ENCODE peak calls at places on chromosomes 13 and 19, in seven cellular contexts. Q, U, G, K, P, I and E are unnamed samples.

GRCh38 chr19:8517551-8518442 is 3.8 kb upstream of the ZNF414 start:
- DNase-seq in G (no peak), U (no peak), Q (no peak), P (no peak), I (no peak), K (no peak), E (no peak)

GRCh38 chr19:44879309-44880065 is 11.6 kb upstream of the TOMM40 start:
- DNase-seq in Q (no peak), K (no peak), I (no peak), U (no peak), G (no peak), P (no peak), E (no peak)

GRCh38 chr19:45632468-45633196 is 6.6 kb downstream of the EML2 start:
- DNase-seq in U (peak; percentile 99), I (no peak), P (no peak), K (peak; percentile 80), Q (peak; percentile 96), G (peak; percentile 98), E (peak; percentile 80)

GRCh38 chr13:113722921-113723320 is 36.1 kb upstream of the TMEM255B start:
- DNase-seq in U (no peak), Q (no peak), P (no peak), K (no peak), G (no peak), I (no peak), E (no peak)

GRCh38 chr19:47389150-47389556 is 30.2 kb downstream of the MEIS3 start:
- DNase-seq in G (no peak), U (no peak), P (no peak), Q (no peak), K (no peak), I (peak; percentile 11), E (no peak)

GRCh38 chr13:40599722-40600121 is 66.7 kb downstream of the FOXO1 start:
- DNase-seq in P (no peak), K (no peak), Q (no peak), U (no peak), G (no peak), I (no peak), E (no peak)

GRCh38 chr19:4043966-4044365 is 22.7 kb downstream of the ZBTB7A start:
- DNase-seq in P (no peak), K (no peak), U (no peak), Q (no peak), G (no peak), I (no peak), E (no peak)

GRCh38 chr13:42747399-42747873 is 33.9 kb upstream of the FAM216B start:
- DNase-seq in K (peak; percentile 61), Q (no peak), U (no peak), G (no peak), P (no peak), I (no peak), E (no peak)

GRCh38 chr19:50357178-50358100 is 8.0 kb downstream of the NAPSA start:
- DNase-seq in U (peak; percentile 95), P (peak; percentile 46), K (peak; percentile 72), G (peak; percentile 75), I (peak; percentile 52), Q (peak; percentile 70), E (no peak)

GRCh38 chr19:5775668-5776309 is 8.8 kb downstream of the PRR22 start:
- DNase-seq in P (no peak), K (no peak), U (no peak), I (no peak), Q (no peak), G (no peak), E (no peak)

GRCh38 chr13:28526876-28527275 is 31.9 kb upstream of the FLT1 start:
- DNase-seq in Q (no peak), I (no peak), K (no peak), P (no peak), U (no peak), G (no peak), E (no peak)

GRCh38 chr19:11127905-11128304 is 27.7 kb downstream of the SPC24 start:
- DNase-seq in P (no peak), Q (no peak), K (no peak), G (no peak), I (no peak), U (no peak), E (no peak)

GRCh38 chr19:1365964-1366695 is 17.6 kb upstream of the NDUFS7 start:
- DNase-seq in U (no peak), I (no peak), Q (no peak), P (no peak), K (no peak), G (no peak), E (no peak)

GRCh38 chr13:26619321-26619720 is 61.8 kb downstream of the WASF3 start:
- DNase-seq in K (no peak), I (no peak), G (no peak), P (no peak), U (no peak), Q (no peak), E (no peak)

DNA sequence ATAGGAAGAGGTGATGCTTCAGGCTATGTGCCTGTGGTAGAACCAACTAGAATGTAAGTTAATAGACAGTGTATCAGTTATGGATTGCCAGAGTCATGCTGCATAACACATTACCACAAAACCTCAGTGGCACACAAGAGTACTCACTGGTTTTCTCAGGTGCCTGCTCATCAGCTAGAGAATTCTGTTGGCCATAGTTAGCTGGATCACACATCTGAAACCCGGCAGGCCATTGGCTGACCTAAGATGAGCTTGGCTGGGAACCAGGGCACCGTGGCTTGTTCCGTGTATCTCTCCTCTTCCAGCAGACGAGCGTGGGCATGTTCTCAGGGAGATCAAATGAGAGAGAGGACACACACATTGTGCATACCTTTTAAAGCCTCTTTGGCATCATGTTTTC is 76.7 kb downstream of the TEX26 start:
- DNase-seq in P (no peak), K (no peak), I (no peak), Q (no peak), U (no peak), G (no peak), E (no peak)
- TF ChIP-seq MAX in P (no peak), K (no peak), I (no peak), Q (no peak), U (no peak), G (no peak), E (no peak)

GRCh38 chr19:29337029-29337428 is 124.1 kb upstream of the UQCRFS1 start:
- DNase-seq in G (no peak), K (no peak), I (no peak), U (no peak), Q (no peak), P (no peak), E (no peak)
- H3K9ac ChIP-seq in G (no peak overlapping the region), K (no peak overlapping the region), I (no peak overlapping the region), U (no peak overlapping the region), Q (no peak overlapping the region), P (no peak overlapping the region), E (no peak overlapping the region)

DNA sequence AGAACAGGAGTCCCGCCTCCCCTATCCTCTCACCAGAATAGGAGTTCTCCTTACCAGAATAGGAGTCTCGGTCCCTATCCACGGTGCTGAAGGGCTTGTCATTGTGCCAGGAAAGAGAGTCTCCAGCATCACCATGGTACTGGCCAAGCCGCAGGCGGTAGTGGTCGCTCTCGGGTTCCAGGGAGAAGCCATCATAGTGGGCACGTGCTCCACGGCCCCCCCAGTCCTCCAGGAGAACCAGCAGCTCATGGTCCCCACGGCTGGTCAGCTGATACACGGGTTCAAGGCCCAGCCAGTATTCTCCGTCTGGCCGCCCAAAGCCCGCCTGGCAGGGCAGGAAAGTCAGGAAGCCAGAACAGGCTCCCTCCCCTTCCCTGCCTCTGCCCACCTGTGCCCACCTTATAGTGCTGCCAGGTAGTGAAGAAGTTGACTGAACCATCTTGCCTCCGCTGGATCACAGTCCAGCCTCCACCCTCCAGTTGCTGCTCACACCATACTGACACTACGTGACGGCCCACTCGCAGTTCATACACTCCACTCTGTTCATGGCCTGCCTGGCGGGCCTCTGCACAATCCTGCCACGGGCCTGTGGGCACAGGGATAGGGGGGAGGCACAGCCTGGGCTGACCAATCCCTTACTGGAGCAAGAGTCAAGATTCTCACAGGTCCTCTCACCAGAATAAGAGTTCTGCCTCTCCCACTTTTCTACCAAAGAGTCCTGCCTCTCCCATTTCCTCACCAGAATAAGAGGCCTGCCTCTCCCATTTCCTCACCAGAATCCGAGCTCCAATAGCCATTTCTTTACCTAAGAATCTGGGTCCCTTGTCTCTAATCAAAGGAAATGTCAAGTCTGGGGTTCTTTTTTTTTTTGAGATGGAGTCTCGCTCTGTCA is 7.4 kb downstream of the SHFL start:
- DNase-seq in I (no peak), G (peak; percentile 48), K (no peak), Q (no peak), U (no peak), P (no peak), E (no peak)
- TF ChIP-seq MAX in I (no peak), G (peak; percentile 32), K (no peak), Q (no peak), U (no peak), P (no peak), E (no peak)

DNA sequence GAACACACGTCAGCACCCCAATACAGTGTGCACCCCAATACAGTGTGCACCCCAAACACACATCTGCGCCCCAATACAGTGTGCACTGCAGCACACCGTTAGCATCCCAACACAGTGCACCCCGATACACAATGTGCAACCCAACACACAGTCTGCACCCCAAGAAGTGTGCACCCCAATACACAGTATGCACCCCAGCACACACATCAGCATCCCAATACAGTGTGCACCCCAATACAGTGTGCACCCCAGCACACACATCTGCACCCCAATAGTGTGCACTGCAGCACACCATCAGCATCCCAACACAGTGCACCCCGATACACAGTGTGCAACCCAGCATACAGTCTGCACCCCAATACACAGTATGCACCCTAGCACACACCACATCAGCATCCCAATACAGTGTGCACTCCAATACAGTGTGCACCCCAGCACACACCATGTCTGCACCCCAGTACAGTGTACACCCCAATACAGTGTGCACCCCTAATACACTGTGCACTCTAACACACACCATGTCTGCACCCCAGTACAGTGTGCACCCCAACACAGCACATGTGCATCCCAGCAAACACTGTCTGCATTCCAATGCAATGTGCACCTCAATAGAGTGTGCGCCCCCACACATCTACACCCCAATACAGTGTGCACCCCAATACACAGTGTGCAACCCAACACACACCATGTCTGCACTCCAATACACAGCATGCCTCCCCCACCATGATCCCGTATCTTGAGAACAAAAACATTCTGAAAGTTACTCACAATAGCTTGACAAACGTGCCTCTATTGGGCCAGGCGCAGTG is 858 bp upstream of the CARS2 start:
- DNase-seq in U (no peak), I (no peak), Q (no peak), P (no peak), G (no peak), K (no peak), E (no peak)
- H3K9ac ChIP-seq in U (peak overlapping the region; percentile 49), I (peak overlapping the region; percentile 63), Q (peak overlapping the region; percentile 57), P (peak overlapping the region; percentile 54), G (peak overlapping the region; percentile 59), K (no peak overlapping the region), E (peak overlapping the region; percentile 55)

GRCh38 chr13:57286511-57287098 is 119.6 kb downstream of the PRR20E start:
- DNase-seq in G (no peak), U (no peak), I (no peak), Q (peak; percentile 1), K (no peak), P (no peak), E (no peak)
- TF ChIP-seq MAX in G (no peak), U (no peak), I (no peak), Q (no peak), K (no peak), P (no peak), E (no peak)

GRCh38 chr19:28542394-28543243 is 670.3 kb downstream of the UQCRFS1 start:
- DNase-seq in Q (no peak), I (no peak), P (no peak), K (no peak), G (no peak), U (no peak), E (no peak)
- H3K9ac ChIP-seq in Q (no peak overlapping the region), I (no peak overlapping the region), P (no peak overlapping the region), K (no peak overlapping the region), G (peak overlapping the region; percentile 87), U (no peak overlapping the region), E (no peak overlapping the region)

GRCh38 chr19:41705393-41706174 is 2.8 kb upstream of the CEACAM5 start:
- DNase-seq in G (peak; percentile 41), Q (no peak), K (peak; percentile 17), U (no peak), P (no peak), I (no peak), E (no peak)
- TF ChIP-seq MAX in G (no peak), Q (no peak), K (no peak), U (no peak), P (no peak), I (no peak), E (no peak)